ENCODE peak calls at places on chromosomes 5 and 9, in six cellular contexts. Q, E, I, M, J and O are unnamed samples. For H3K36me3, the result is how much of the 10 kb centered on the place peaks cover.

GRCh38 chr9:137234758-137235423 is 4.2 kb downstream of the SLC34A3 start:
- DNase-seq in Q (no peak), E (no peak), I (no peak), M (no peak), J (no peak), O (no peak)

GRCh38 chr9:114207034-114207815 is 51.9 kb downstream of the COL27A1 start:
- DNase-seq in Q (no peak), E (no peak), I (no peak), M (no peak), J (peak), O (no peak)

GRCh38 chr9:6049798-6050197 is 34.4 kb upstream of the RANBP6 start:
- DNase-seq in Q (no peak), E (peak), I (no peak), M (peak), J (no peak), O (no peak)

GRCh38 chr9:5514608-5515260 is 4.4 kb downstream of the PDCD1LG2 start:
- DNase-seq in Q (no peak), E (no peak), I (no peak), M (no peak), J (no peak), O (no peak)

GRCh38 chr5:134647750-134648424 is 698 bp upstream of the SEC24A start:
- DNase-seq in Q (no peak), E (no peak), I (no peak), M (peak), J (peak), O (no peak)

GRCh38 chr9:34633851-34634550 is 3.6 kb downstream of the SIGMAR1 start:
- DNase-seq in Q (no peak), E (peak), I (no peak), M (no peak), J (peak), O (no peak)

GRCh38 chr5:135075621-135076585 is 41.9 kb upstream of the PITX1 start:
- DNase-seq in Q (peak), E (no peak), I (peak), M (no peak), J (no peak), O (no peak)

GRCh38 chr5:169934990-169935389 is 45.3 kb downstream of the INSYN2B start:
- DNase-seq in Q (no peak), E (no peak), I (no peak), M (no peak), J (no peak), O (no peak)

GRCh38 chr5:135993894-135994514 is 34.8 kb upstream of the TGFBI start:
- DNase-seq in Q (no peak), E (no peak), I (no peak), M (no peak), J (no peak), O (no peak)

GRCh38 chr9:135895202-135895848 is 12.0 kb downstream of the CAMSAP1 start:
- DNase-seq in Q (no peak), E (no peak), I (no peak), M (no peak), J (no peak), O (no peak)

GRCh38 chr5:123367739-123368138 is 55.5 kb downstream of the CEP120 start:
- DNase-seq in Q (no peak), E (no peak), I (no peak), M (no peak), J (no peak), O (no peak)

GRCh38 chr9:28031521-28032177 is 458.4 kb upstream of the C9orf72 start:
- DNase-seq in Q (no peak), E (no peak), I (no peak), M (no peak), J (peak), O (no peak)

GRCh38 chr5:10576121-10576789 is 12.4 kb downstream of the ANKRD33B start:
- DNase-seq in Q (no peak), E (no peak), I (no peak), M (no peak), J (peak), O (no peak)

GRCh38 chr9:114678847-114679246 is 3.1 kb downstream of the TEX48 start:
- DNase-seq in Q (no peak), E (no peak), I (no peak), M (no peak), J (no peak), O (no peak)

DNA sequence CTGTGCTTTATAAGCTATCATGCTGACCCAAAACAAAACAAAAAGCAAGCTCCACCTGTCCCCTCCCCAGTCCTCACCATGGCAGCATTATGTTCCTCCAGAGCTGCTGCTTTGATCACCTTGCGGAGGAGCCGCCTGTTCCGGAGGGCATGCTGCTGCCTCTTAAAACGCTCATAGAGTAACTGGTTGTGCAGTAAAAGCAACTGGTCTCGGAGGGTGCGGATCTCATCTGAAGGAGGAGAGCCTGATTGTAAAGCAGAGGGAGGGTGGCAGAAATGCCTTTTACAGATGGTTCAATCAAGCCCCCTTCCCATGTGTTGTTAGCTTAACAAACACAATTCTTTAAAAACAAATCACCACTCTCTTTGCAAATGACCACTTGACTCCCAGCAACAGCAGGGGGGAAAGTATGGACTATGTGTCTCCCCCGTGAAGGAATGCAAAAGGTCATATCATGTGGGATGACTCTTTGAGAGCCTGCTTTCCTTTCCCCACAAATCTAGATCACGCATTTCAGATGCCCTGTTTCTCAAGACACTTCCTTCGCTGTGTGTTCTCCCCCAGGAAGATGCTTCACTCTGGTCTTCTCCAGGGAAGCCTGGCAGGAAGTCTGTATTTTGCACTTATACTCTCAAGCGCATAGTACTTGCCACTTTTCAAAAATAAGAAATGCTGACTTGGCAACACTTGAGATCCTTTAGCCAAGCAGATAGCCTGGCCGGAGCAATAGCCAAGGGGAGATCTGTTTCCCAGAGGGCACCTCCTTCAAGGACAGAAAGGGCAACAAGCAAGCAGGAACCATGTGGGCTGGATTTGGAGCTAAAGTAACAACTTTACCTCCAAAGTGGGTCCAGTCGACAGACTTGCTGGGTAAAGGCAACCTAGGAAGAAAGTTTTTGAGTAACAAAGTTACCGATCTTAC is 25.1 kb downstream of the SPACA9 start:
- DNase-seq in Q (no peak), E (no peak), I (no peak), M (no peak), J (no peak), O (no peak)
- H3K36me3 ChIP-seq in Q (under half), E (under half), I (under half), M (under half), J (under half), O (under half)

GRCh38 chr9:14209399-14209990 is 104.4 kb downstream of the NFIB start:
- DNase-seq in Q (no peak), E (no peak), I (no peak), M (no peak), J (no peak), O (no peak)
- H3K36me3 ChIP-seq in Q (under half), E (under half), I (under half), M (under half), J (under half), O (under half)

GRCh38 chr5:179608131-179608581 is 15.3 kb downstream of the HNRNPH1 start:
- DNase-seq in Q (no peak), E (no peak), I (no peak), M (no peak), J (no peak), O (no peak)
- H3K36me3 ChIP-seq in Q (half or more), E (under half), I (under half), M (under half), J (under half), O (under half)

GRCh38 chr5:148725675-148726074 is 71.3 kb upstream of the HTR4 start:
- DNase-seq in Q (no peak), E (no peak), I (no peak), M (no peak), J (no peak), O (no peak)
- H3K36me3 ChIP-seq in Q (under half), E (under half), I (under half), M (under half), J (under half), O (under half)

DNA sequence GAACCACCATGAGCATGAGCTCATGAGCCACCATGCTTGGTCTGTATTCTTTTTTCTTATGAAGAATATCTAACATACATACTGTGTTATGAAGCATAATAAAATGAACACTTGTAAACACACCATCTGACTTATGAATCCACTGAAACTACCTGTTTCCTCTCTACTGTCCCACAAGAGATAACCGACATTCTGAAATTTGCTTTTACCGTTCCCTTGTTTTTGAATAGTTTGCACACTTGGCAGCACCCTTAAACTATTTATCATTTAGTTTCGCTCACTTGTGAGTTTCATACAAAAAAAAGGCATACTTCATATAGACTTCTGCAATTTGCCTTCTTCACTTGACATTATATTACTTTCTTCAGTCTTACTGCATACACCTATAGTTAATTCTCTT is 8.9 kb downstream of the LARS1 start:
- DNase-seq in Q (no peak), E (no peak), I (no peak), M (no peak), J (no peak), O (no peak)
- H3K36me3 ChIP-seq in Q (half or more), E (under half), I (under half), M (under half), J (under half), O (under half)

GRCh38 chr5:146475906-146476305 is 28.8 kb downstream of the TCERG1 start:
- DNase-seq in Q (no peak), E (no peak), I (no peak), M (no peak), J (no peak), O (no peak)
- H3K36me3 ChIP-seq in Q (half or more), E (under half), I (under half), M (under half), J (under half), O (under half)

GRCh38 chr5:108025009-108025408 is 354.3 kb upstream of the EFNA5 start:
- DNase-seq in Q (no peak), E (no peak), I (no peak), M (no peak), J (no peak), O (no peak)
- H3K36me3 ChIP-seq in Q (under half), E (under half), I (under half), M (under half), J (under half), O (under half)

GRCh38 chr9:73265876-73266275 is 114.2 kb downstream of the ANXA1 start:
- DNase-seq in Q (no peak), E (no peak), I (no peak), M (no peak), J (no peak), O (no peak)
- H3K36me3 ChIP-seq in Q (under half), E (under half), I (under half), M (under half), J (under half), O (under half)